ENCODE peak calls at places on chromosomes 12 and 14, in seven cellular contexts. One of them, this sample, is unnamed.

GRCh38 chr14:50020799-50021198 is 95.6 kb downstream of the VCPKMT start:
- DNase-seq in HepG2: no peak
- DNase-seq in GM12878: no peak
- DNase-seq in stomach: no peak
- DNase-seq in HCT116: no peak
- DNase-seq in K562: no peak
- DNase-seq in prostate gland: no peak
- DNase-seq in this sample: no peak

GRCh38 chr14:101823511-101824120 is 62.1 kb downstream of the PPP2R5C start:
- DNase-seq in HepG2: no peak
- DNase-seq in K562: no peak
- DNase-seq in HCT116: no peak
- DNase-seq in stomach: peak
- DNase-seq in prostate gland: no peak
- DNase-seq in GM12878: peak
- DNase-seq in this sample: no peak

GRCh38 chr12:111597731-111598636 is 1.1 kb downstream of the ATXN2 start:
- DNase-seq in HCT116: no peak
- DNase-seq in HepG2: no peak
- DNase-seq in K562: peak
- DNase-seq in prostate gland: peak
- DNase-seq in GM12878: no peak
- DNase-seq in stomach: peak
- DNase-seq in this sample: peak

GRCh38 chr12:2283910-2284309 is 231.1 kb downstream of the CACNA1C start:
- DNase-seq in prostate gland: peak
- DNase-seq in stomach: no peak
- DNase-seq in HCT116: no peak
- DNase-seq in K562: no peak
- DNase-seq in GM12878: no peak
- DNase-seq in HepG2: no peak
- DNase-seq in this sample: no peak

GRCh38 chr14:95524706-95525512 is 8.5 kb upstream of the SYNE3 start:
- DNase-seq in HCT116: peak
- DNase-seq in K562: no peak
- DNase-seq in stomach: no peak
- DNase-seq in GM12878: no peak
- DNase-seq in HepG2: peak
- DNase-seq in prostate gland: no peak
- DNase-seq in this sample: no peak

GRCh38 chr14:68359862-68360552 is 432.9 kb downstream of the ZFP36L1 start:
- DNase-seq in K562: peak
- DNase-seq in HepG2: no peak
- DNase-seq in stomach: peak
- DNase-seq in GM12878: no peak
- DNase-seq in prostate gland: peak
- DNase-seq in HCT116: peak
- DNase-seq in this sample: no peak

GRCh38 chr12:47813491-47814196 is 6.1 kb downstream of the HDAC7 start:
- DNase-seq in GM12878: no peak
- DNase-seq in prostate gland: no peak
- DNase-seq in K562: peak
- DNase-seq in HepG2: no peak
- DNase-seq in stomach: no peak
- DNase-seq in HCT116: no peak
- DNase-seq in this sample: no peak

GRCh38 chr14:51219473-51220448 is 20.3 kb upstream of the TMX1 start:
- DNase-seq in HepG2: peak
- DNase-seq in stomach: no peak
- DNase-seq in GM12878: no peak
- DNase-seq in prostate gland: no peak
- DNase-seq in HCT116: no peak
- DNase-seq in K562: peak
- DNase-seq in this sample: no peak

GRCh38 chr14:64706552-64707193 is 2.4 kb downstream of the PLEKHG3 start:
- DNase-seq in GM12878: no peak
- DNase-seq in K562: no peak
- DNase-seq in HepG2: peak
- DNase-seq in HCT116: no peak
- DNase-seq in prostate gland: no peak
- DNase-seq in stomach: no peak
- DNase-seq in this sample: no peak

GRCh38 chr14:52061380-52061779 is 7.5 kb downstream of the NID2 start:
- DNase-seq in stomach: no peak
- DNase-seq in HepG2: no peak
- DNase-seq in HCT116: no peak
- DNase-seq in GM12878: no peak
- DNase-seq in K562: no peak
- DNase-seq in prostate gland: no peak
- DNase-seq in this sample: no peak

GRCh38 chr14:57533214-57533613 is 39.6 kb upstream of the CCDC198 start:
- DNase-seq in stomach: no peak
- DNase-seq in GM12878: peak
- DNase-seq in prostate gland: no peak
- DNase-seq in K562: no peak
- DNase-seq in HCT116: peak
- DNase-seq in HepG2: peak
- DNase-seq in this sample: no peak

GRCh38 chr12:106605254-106605653 is 22.4 kb downstream of the RFX4 start:
- DNase-seq in GM12878: no peak
- DNase-seq in K562: no peak
- DNase-seq in HCT116: no peak
- DNase-seq in HepG2: no peak
- DNase-seq in prostate gland: no peak
- DNase-seq in stomach: no peak
- DNase-seq in this sample: no peak
- H3K27ac ChIP-seq in GM12878: no peak
- H3K27ac ChIP-seq in K562: no peak
- H3K27ac ChIP-seq in HCT116: no peak
- H3K27ac ChIP-seq in HepG2: no peak
- H3K27ac ChIP-seq in prostate gland: no peak
- H3K27ac ChIP-seq in stomach: no peak
- H3K27ac ChIP-seq in this sample: no peak

GRCh38 chr12:12725956-12726542 is 8.9 kb downstream of the CDKN1B start:
- DNase-seq in stomach: no peak
- DNase-seq in GM12878: no peak
- DNase-seq in K562: no peak
- DNase-seq in HCT116: no peak
- DNase-seq in prostate gland: no peak
- DNase-seq in HepG2: no peak
- DNase-seq in this sample: no peak

GRCh38 chr12:12724421-12725085 is 7.4 kb downstream of the CDKN1B start:
- DNase-seq in stomach: no peak
- DNase-seq in prostate gland: no peak
- DNase-seq in HepG2: no peak
- DNase-seq in HCT116: no peak
- DNase-seq in K562: peak
- DNase-seq in GM12878: no peak
- DNase-seq in this sample: no peak

GRCh38 chr12:12726543-12727093 is 9.4 kb downstream of the CDKN1B start:
- DNase-seq in GM12878: no peak
- DNase-seq in HepG2: no peak
- DNase-seq in stomach: no peak
- DNase-seq in HCT116: no peak
- DNase-seq in prostate gland: no peak
- DNase-seq in K562: no peak
- DNase-seq in this sample: no peak

GRCh38 chr12:12723681-12724420 is 6.7 kb downstream of the CDKN1B start:
- DNase-seq in GM12878: no peak
- DNase-seq in stomach: peak
- DNase-seq in K562: peak
- DNase-seq in prostate gland: no peak
- DNase-seq in HepG2: no peak
- DNase-seq in HCT116: no peak
- DNase-seq in this sample: no peak

DNA sequence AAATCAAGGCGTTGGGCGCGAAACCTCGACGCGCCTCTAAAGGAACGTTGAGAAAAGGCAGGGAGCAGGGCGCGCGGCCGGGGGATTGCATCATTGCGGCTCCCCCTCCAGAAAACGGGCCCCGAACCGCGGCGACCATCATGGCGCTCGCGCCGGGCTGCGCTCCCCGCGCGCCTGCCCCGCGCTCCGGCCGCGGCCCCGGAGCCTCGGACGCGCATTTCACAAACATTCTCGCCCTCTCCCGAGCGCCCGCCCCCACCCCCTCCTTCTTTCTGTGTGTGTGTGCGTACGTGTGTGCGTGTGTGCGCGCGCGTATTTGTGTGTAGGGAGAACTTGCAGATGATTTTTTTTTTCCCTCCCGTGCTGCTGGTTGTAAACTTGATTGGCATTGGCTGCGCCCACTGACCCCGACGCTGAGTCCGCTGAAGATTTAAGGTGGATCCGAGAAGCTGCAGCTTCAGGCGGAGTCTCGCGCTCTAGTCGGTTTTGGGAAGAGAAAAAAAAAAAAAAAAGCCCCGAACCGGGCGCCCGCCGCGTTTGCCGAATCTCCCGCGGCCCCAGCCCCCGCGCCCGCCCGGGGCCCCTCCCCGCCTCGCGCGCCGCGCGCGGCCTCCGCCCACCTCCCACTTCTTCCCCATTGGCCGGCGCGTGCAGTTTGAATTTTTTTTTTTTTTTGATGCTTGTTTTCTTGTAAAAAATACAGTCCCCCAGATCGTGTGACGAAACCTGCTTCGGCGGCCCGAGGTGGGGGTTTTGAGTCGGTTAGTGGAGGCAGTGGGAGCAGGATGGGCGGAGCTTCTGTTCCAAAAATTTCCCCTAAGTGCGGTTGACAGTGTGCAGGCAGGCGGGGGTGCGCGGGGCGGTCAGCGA is 8.2 kb downstream of the CDKN1B start:
- DNase-seq in K562: peak
- DNase-seq in GM12878: peak
- DNase-seq in HepG2: peak
- DNase-seq in prostate gland: peak
- DNase-seq in stomach: peak
- DNase-seq in HCT116: peak
- DNase-seq in this sample: peak
- TF ChIP-seq POLR2A in K562: peak
- TF ChIP-seq POLR2A in GM12878: peak
- TF ChIP-seq POLR2A in HepG2: peak
- TF ChIP-seq POLR2A in prostate gland: peak
- TF ChIP-seq POLR2A in stomach: no peak
- TF ChIP-seq POLR2A in HCT116: peak
- TF ChIP-seq POLR2A in this sample: peak

DNA sequence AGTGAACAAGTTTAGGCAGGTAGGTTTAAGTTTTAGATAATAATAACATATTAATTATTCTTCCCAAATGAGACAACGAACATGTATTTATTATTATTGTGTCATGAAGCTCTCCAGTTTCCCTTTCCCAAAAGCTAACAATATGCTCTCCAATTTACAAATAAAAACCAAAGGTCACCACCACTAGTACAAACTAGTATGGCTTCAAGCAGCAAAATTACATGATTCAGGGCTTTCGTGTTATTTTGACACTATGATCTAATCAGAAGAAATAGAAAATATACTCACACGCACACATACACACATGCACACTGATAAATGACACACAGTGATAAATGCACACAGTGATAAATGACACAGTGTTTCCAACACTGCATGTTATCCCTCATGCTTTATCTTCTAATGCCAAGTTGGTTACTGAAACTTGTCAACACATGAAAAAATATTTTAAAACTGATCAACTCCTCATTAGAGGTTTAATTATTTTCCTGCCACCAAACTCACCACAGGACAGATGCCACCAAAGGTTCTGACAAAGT is 82.5 kb downstream of the PPP2R5E start:
- DNase-seq in stomach: no peak
- DNase-seq in HepG2: no peak
- DNase-seq in prostate gland: no peak
- DNase-seq in HCT116: no peak
- DNase-seq in K562: no peak
- DNase-seq in GM12878: no peak
- DNase-seq in this sample: no peak
- TF ChIP-seq POLR2AphosphoS5 in stomach: no peak
- TF ChIP-seq POLR2AphosphoS5 in HepG2: no peak
- TF ChIP-seq POLR2AphosphoS5 in prostate gland: no peak
- TF ChIP-seq POLR2AphosphoS5 in HCT116: no peak
- TF ChIP-seq POLR2AphosphoS5 in K562: no peak
- TF ChIP-seq POLR2AphosphoS5 in GM12878: no peak
- TF ChIP-seq POLR2AphosphoS5 in this sample: no peak

GRCh38 chr14:104572024-104572623 is 7.4 kb upstream of the C14orf180 start:
- DNase-seq in HepG2: no peak
- DNase-seq in GM12878: no peak
- DNase-seq in K562: no peak
- DNase-seq in HCT116: no peak
- DNase-seq in stomach: no peak
- DNase-seq in prostate gland: no peak
- DNase-seq in this sample: no peak

GRCh38 chr14:104570869-104571635 is 8.5 kb upstream of the C14orf180 start:
- DNase-seq in HepG2: no peak
- DNase-seq in K562: no peak
- DNase-seq in stomach: no peak
- DNase-seq in HCT116: no peak
- DNase-seq in GM12878: no peak
- DNase-seq in prostate gland: no peak
- DNase-seq in this sample: no peak

GRCh38 chr14:104567141-104567956 is 12.2 kb upstream of the C14orf180 start:
- DNase-seq in stomach: no peak
- DNase-seq in K562: no peak
- DNase-seq in prostate gland: no peak
- DNase-seq in GM12878: no peak
- DNase-seq in HepG2: no peak
- DNase-seq in HCT116: no peak
- DNase-seq in this sample: no peak

GRCh38 chr14:104567957-104568225 is 11.7 kb upstream of the C14orf180 start:
- DNase-seq in GM12878: no peak
- DNase-seq in stomach: no peak
- DNase-seq in prostate gland: no peak
- DNase-seq in K562: no peak
- DNase-seq in HepG2: no peak
- DNase-seq in HCT116: no peak
- DNase-seq in this sample: no peak

DNA sequence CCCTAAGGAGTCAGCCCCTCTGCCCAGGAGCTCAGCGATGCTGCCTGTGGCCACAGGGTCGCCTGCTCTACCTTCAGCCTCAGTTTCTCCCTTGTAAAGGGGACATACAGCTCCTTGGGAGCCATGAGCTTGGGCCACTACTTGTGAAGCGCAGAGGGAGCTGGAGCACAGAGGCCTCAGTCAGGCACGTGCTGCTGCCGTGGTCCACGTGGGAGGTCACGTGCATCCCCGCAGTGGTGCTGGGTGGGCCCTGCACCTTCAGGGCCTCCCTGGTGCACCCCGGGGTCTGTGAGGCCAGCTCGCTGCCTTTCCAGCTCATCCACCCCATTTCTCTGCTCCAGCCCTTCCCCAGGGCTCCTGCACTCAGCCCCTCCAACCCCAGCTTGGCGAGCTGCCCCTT is 10.9 kb upstream of the C14orf180 start:
- DNase-seq in prostate gland: no peak
- DNase-seq in stomach: no peak
- DNase-seq in K562: no peak
- DNase-seq in GM12878: no peak
- DNase-seq in HepG2: no peak
- DNase-seq in HCT116: no peak
- DNase-seq in this sample: no peak
- H3K27ac ChIP-seq in prostate gland: no peak
- H3K27ac ChIP-seq in stomach: no peak
- H3K27ac ChIP-seq in K562: no peak
- H3K27ac ChIP-seq in GM12878: no peak
- H3K27ac ChIP-seq in HepG2: no peak
- H3K27ac ChIP-seq in HCT116: no peak
- H3K27ac ChIP-seq in this sample: no peak